ENCODE peak calls at places on chromosome 3, in nine cellular contexts. S is HTR-8/SVneo; I is stimulated activated CD8-positive, alpha-beta memory T cell treated with anti-CD3 and anti-CD28 coated beads, Interleukin-7, amount 100 ng/mL, for 1 hour; U is anterior cingulate cortex; D is NCI-H1092 treated with DMSO at 0.1 percent for 48 hours; P is NCI-H446 treated with DMSO at 0.1 percent for 48 hours; Y is HT1080; M is WTC11; W is HFF-Myc. C is an unnamed sample.

GRCh38 chr3:102129774-102130608 is 280.7 kb downstream of the NFKBIZ start:
- DNase-seq in S (no peak), U (no peak), I (no peak), P (no peak), W (peak; percentile 29), D (no peak), Y (peak; percentile 90), M (no peak), C (no peak)

GRCh38 chr3:59710556-59710953 is 660.7 kb upstream of the CFAP20DC start:
- DNase-seq in U (no peak), M (no peak), Y (no peak), P (no peak), S (no peak), W (no peak), I (no peak), D (no peak), C (no peak)

GRCh38 chr3:30904986-30905385 is 10.5 kb upstream of the GADL1 start:
- DNase-seq in Y (no peak), W (no peak), P (no peak), U (no peak), I (no peak), D (no peak), S (no peak), M (no peak), C (no peak)

GRCh38 chr3:160929595-160929994 is 173.6 kb downstream of the PPM1L start:
- DNase-seq in M (no peak), S (no peak), Y (peak; percentile 51), I (no peak), P (peak; percentile 25), U (peak; percentile 11), D (peak; percentile 12), W (no peak), C (peak; percentile 40)

GRCh38 chr3:102415553-102415952 is 19.3 kb upstream of the ZPLD1 start:
- DNase-seq in U (no peak), P (no peak), S (no peak), W (no peak), D (no peak), Y (peak; percentile 20), I (no peak), M (no peak), C (no peak)

GRCh38 chr3:63855333-63855940 is 8.2 kb downstream of the THOC7 start:
- DNase-seq in M (no peak), W (no peak), Y (no peak), U (no peak), I (no peak), P (no peak), S (no peak), D (no peak), C (no peak)

GRCh38 chr3:186807231-186807630 is 949 bp upstream of the RFC4 start:
- DNase-seq in M (no peak), I (no peak), S (no peak), W (no peak), D (no peak), Y (no peak), U (no peak), P (no peak), C (no peak)

GRCh38 chr3:168030488-168031054 is 65.2 kb downstream of the GOLIM4 start:
- DNase-seq in P (peak; percentile 29), I (no peak), U (no peak), S (no peak), D (peak; percentile 7), M (no peak), W (no peak), Y (no peak), C (no peak)

GRCh38 chr3:194780706-194781105 is 95.0 kb downstream of the FAM43A start:
- DNase-seq in M (no peak), D (no peak), I (no peak), W (no peak), P (no peak), S (no peak), U (no peak), Y (no peak), C (no peak)

GRCh38 chr3:128447561-128448013 is 19.1 kb downstream of the DNAJB8 start:
- DNase-seq in Y (no peak), I (no peak), P (no peak), W (no peak), S (no peak), U (no peak), D (no peak), M (no peak), C (no peak)

GRCh38 chr3:4474683-4475490 is 7.8 kb upstream of the SUMF1 start:
- DNase-seq in I (no peak), Y (peak; percentile 98), D (no peak), W (peak; percentile 19), U (peak; percentile 4), M (no peak), P (no peak), S (no peak), C (peak; percentile 30)

GRCh38 chr3:148902173-148902791 is 37.2 kb downstream of the CPA3 start:
- DNase-seq in W (no peak), P (no peak), S (peak; percentile 73), U (no peak), Y (peak; percentile 65), I (no peak), M (no peak), D (no peak), C (no peak)

GRCh38 chr3:127077068-127077467 is 94.2 kb downstream of the PLXNA1 start:
- DNase-seq in S (no peak), W (no peak), P (no peak), U (no peak), D (no peak), I (no peak), Y (no peak), M (no peak), C (no peak)

GRCh38 chr3:42507751-42508335 is 5.4 kb downstream of the VIPR1 start:
- DNase-seq in P (no peak), D (no peak), U (no peak), S (no peak), M (peak; percentile 5), I (no peak), W (no peak), Y (no peak), C (no peak)

GRCh38 chr3:47980795-47981194 is 35.4 kb downstream of the MAP4 start:
- DNase-seq in W (no peak), Y (no peak), S (no peak), M (no peak), U (no peak), D (no peak), P (no peak), I (no peak), C (no peak)

GRCh38 chr3:88131695-88132094 is 18.1 kb upstream of the C3orf38 start:
- DNase-seq in D (no peak), I (no peak), S (no peak), U (no peak), P (no peak), W (no peak), Y (no peak), M (no peak), C (no peak)

GRCh38 chr3:152362086-152362485 is 93.4 kb downstream of the MBNL1 start:
- DNase-seq in U (no peak), M (no peak), P (no peak), D (no peak), W (no peak), I (no peak), S (no peak), Y (no peak), C (no peak)

GRCh38 chr3:147758786-147759185 is 349.6 kb downstream of the ZIC1 start:
- DNase-seq in Y (no peak), P (no peak), D (no peak), I (no peak), U (no peak), S (no peak), W (no peak), M (no peak), C (no peak)

GRCh38 chr3:42122261-42123011 is 31.3 kb downstream of the TRAK1 start:
- DNase-seq in I (no peak), W (no peak), Y (no peak), P (no peak), D (no peak), U (no peak), S (no peak), M (no peak), C (no peak)

GRCh38 chr3:63979093-63979492 is 44.2 kb downstream of the PSMD6 start:
- DNase-seq in M (no peak), W (no peak), S (no peak), D (no peak), Y (no peak), I (no peak), U (no peak), P (no peak), C (no peak)

GRCh38 chr3:10286596-10287295 is 6.0 kb downstream of the GHRL start:
- DNase-seq in S (peak; percentile 37), D (peak; percentile 61), I (no peak), W (peak; percentile 31), P (no peak), M (no peak), U (peak; percentile 23), Y (peak; percentile 91), C (peak; percentile 83)

GRCh38 chr3:106880206-106880605 is 497.0 kb upstream of the CCDC54 start:
- DNase-seq in P (no peak), D (no peak), S (no peak), U (no peak), W (no peak), I (no peak), M (no peak), Y (no peak), C (peak; percentile 13)

GRCh38 chr3:172281884-172282283 is 166.4 kb downstream of the GHSR start:
- DNase-seq in U (no peak), W (no peak), P (no peak), I (no peak), M (no peak), D (no peak), Y (no peak), S (no peak), C (no peak)